ENCODE peak calls at places on chromosome 11, in six cellular contexts. G is activated CD4-positive, alpha-beta T cell treated with anti-CD3 and anti-CD28 coated beads, Interleukin-2, amount 50 U/mL, for 24 hours; P is hypothalamus; M is AG10803; H is pancreas; Q is GF-D8. E is an unnamed sample.
A peak's percentile ranks its signal among the peaks of the same experiment; 100 is the strongest.

GRCh38 chr11:19374189-19374588 is 133.4 kb upstream of the E2F8 start:
- DNase-seq in H (no peak), M (peak; percentile 98), Q (no peak), G (no peak), P (no peak), E (peak; percentile 56)

GRCh38 chr11:117187799-117188481 is 9.4 kb downstream of the SIDT2 start:
- DNase-seq in M (no peak), Q (no peak), G (no peak), H (peak; percentile 49), P (no peak), E (no peak)

GRCh38 chr11:133697161-133697560 is 148.2 kb downstream of the SPATA19 start:
- DNase-seq in P (no peak), M (no peak), G (no peak), Q (no peak), H (no peak), E (no peak)

GRCh38 chr11:66068923-66069714 is 953 bp upstream of the PACS1 start:
- DNase-seq in M (peak; percentile 91), G (no peak), Q (peak; percentile 41), H (peak; percentile 69), P (no peak), E (peak; percentile 92)

GRCh38 chr11:115168686-115169085 is 335.5 kb downstream of the CADM1 start:
- DNase-seq in M (no peak), P (no peak), H (no peak), G (no peak), Q (no peak), E (peak; percentile 30)

GRCh38 chr11:22163394-22163797 is 29.5 kb upstream of the ANO5 start:
- DNase-seq in M (no peak), H (no peak), G (no peak), P (no peak), Q (peak; percentile 88), E (no peak)

GRCh38 chr11:62875698-62876483 is 4.8 kb upstream of the SLC3A2 start:
- DNase-seq in P (no peak), Q (no peak), H (no peak), G (no peak), M (no peak), E (no peak)

GRCh38 chr11:94649254-94649653 is 82.1 kb downstream of the PIWIL4 start:
- DNase-seq in G (no peak), M (no peak), P (no peak), H (no peak), Q (no peak), E (no peak)

GRCh38 chr11:103484545-103484944 is 375.3 kb downstream of the DYNC2H1 start:
- DNase-seq in P (no peak), H (no peak), G (no peak), M (no peak), Q (no peak), E (no peak)

GRCh38 chr11:13277719-13278619 is at the start of gene BMAL1:
- DNase-seq in G (peak; percentile 26), M (no peak), H (peak; percentile 68), P (no peak), Q (no peak), E (peak; percentile 45)

GRCh38 chr11:96307748-96308133 is 35.3 kb downstream of the MAML2 start:
- DNase-seq in H (no peak), Q (no peak), M (peak; percentile 87), G (no peak), P (no peak), E (peak; percentile 61)

GRCh38 chr11:117831661-117832415 is 7.3 kb upstream of the FXYD2 start:
- DNase-seq in H (no peak), G (no peak), Q (no peak), P (no peak), M (no peak), E (no peak)

GRCh38 chr11:1728931-1729691 is 21.3 kb downstream of the IFITM10 start:
- DNase-seq in G (no peak), M (no peak), Q (no peak), H (no peak), P (no peak), E (no peak)

GRCh38 chr11:34250732-34251639 is 106.8 kb downstream of the ABTB2 start:
- DNase-seq in P (no peak), H (no peak), Q (no peak), M (peak; percentile 23), G (peak; percentile 57), E (peak; percentile 95)

E was measured in myocyte.